ENCODE peak calls at places on chromosomes 13 and 19, in four cellular contexts. K, H, T and M are unnamed samples.

GRCh38 chr13:110322828-110323171 is 15.7 kb downstream of the COL4A2 start:
- DNase-seq in K (no peak), H (no peak), T (no peak), M (no peak)

GRCh38 chr19:15285896-15286591 is 46.3 kb downstream of the BRD4 start:
- DNase-seq in K (no peak), H (no peak), T (no peak), M (no peak)

GRCh38 chr19:56124578-56124977 is 3.5 kb upstream of the ZNF787 start:
- DNase-seq in K (no peak), H (no peak), T (no peak), M (no peak)

GRCh38 chr13:18993884-18994660 is 187.6 kb downstream of the TUBA3C start:
- DNase-seq in K (no peak), H (no peak), T (peak; percentile 72), M (no peak)

GRCh38 chr13:95160112-95160906 is 140.9 kb downstream of the ABCC4 start:
- DNase-seq in K (no peak), H (no peak), T (no peak), M (no peak)

GRCh38 chr19:3056454-3057016 is 5.8 kb downstream of the TLE5 start:
- DNase-seq in K (no peak), H (no peak), T (no peak), M (no peak)

GRCh38 chr13:113848431-113849260 is 15.2 kb downstream of the GAS6 start:
- DNase-seq in K (no peak), H (no peak), T (no peak), M (no peak)

GRCh38 chr19:33134571-33135041 is 2.7 kb downstream of the WDR88 start:
- DNase-seq in K (no peak), H (peak; percentile 37), T (no peak), M (peak; percentile 26)

GRCh38 chr19:3006075-3006767 is 22.9 kb downstream of the TLE2 start:
- DNase-seq in K (no peak), H (no peak), T (no peak), M (no peak)

GRCh38 chr13:46817838-46818476 is 21.0 kb upstream of the ESD start:
- DNase-seq in K (no peak), H (no peak), T (no peak), M (no peak)

GRCh38 chr13:24038405-24038804 is 122.1 kb upstream of the SPATA13 start:
- DNase-seq in K (no peak), H (no peak), T (no peak), M (no peak)

GRCh38 chr19:3606174-3606689 is 443 bp downstream of the TBXA2R start:
- DNase-seq in K (no peak), H (no peak), T (peak; percentile 48), M (no peak)

GRCh38 chr13:57633141-57633949 is 1.8 kb downstream of the PCDH17 start:
- DNase-seq in K (peak; percentile 52), H (no peak), T (peak; percentile 59), M (no peak)

GRCh38 chr13:27130223-27131015 is 41.2 kb downstream of the USP12 start:
- DNase-seq in K (no peak), H (no peak), T (no peak), M (no peak)

GRCh38 chr19:45901432-45901903 is 945 bp downstream of the MYPOP start:
- DNase-seq in K (no peak), H (no peak), T (peak; percentile 32), M (no peak)

GRCh38 chr13:34748078-34748477 is 194.0 kb upstream of the NBEA start:
- DNase-seq in K (no peak), H (no peak), T (peak; percentile 18), M (no peak)

GRCh38 chr19:11019262-11019661 is 58.4 kb downstream of the SMARCA4 start:
- DNase-seq in K (no peak), H (no peak), T (no peak), M (no peak)

GRCh38 chr19:43957891-43958290 is 6.9 kb downstream of the ZNF221 start:
- DNase-seq in K (no peak), H (no peak), T (no peak), M (no peak)

GRCh38 chr13:70923863-70924752 is 815.9 kb upstream of the KLHL1 start:
- DNase-seq in K (no peak), H (no peak), T (no peak), M (no peak)

GRCh38 chr13:44140146-44140545 is 233.5 kb upstream of the SERP2 start:
- DNase-seq in K (no peak), H (no peak), T (no peak), M (no peak)

GRCh38 chr19:2051771-2052704 is 994 bp upstream of the MKNK2 start:
- DNase-seq in K (no peak), H (no peak), T (peak; percentile 63), M (no peak)

GRCh38 chr13:95087746-95088305 is 213.4 kb downstream of the ABCC4 start:
- DNase-seq in K (no peak), H (no peak), T (no peak), M (no peak)

GRCh38 chr19:342801-343421 is 1.7 kb downstream of the MIER2 start:
- DNase-seq in K (no peak), H (no peak), T (no peak), M (no peak)

GRCh38 chr19:47470447-47471195 is 1.1 kb downstream of the SLC8A2 start:
- DNase-seq in K (no peak), H (no peak), T (no peak), M (no peak)

GRCh38 chr13:20178156-20178555 is 14.6 kb downstream of the GJB2 start:
- DNase-seq in K (no peak), H (no peak), T (no peak), M (no peak)

GRCh38 chr19:29514525-29515232 is 11.1 kb upstream of the VSTM2B start:
- DNase-seq in K (no peak), H (no peak), T (no peak), M (no peak)

GRCh38 chr19:2554856-2555255 is 78.9 kb downstream of the GADD45B start:
- DNase-seq in K (no peak), H (no peak), T (no peak), M (no peak)

GRCh38 chr13:42495256-42495655 is 78.7 kb upstream of the TNFSF11 start:
- DNase-seq in K (no peak), H (no peak), T (no peak), M (no peak)

GRCh38 chr19:49679832-49680472 is 2.9 kb downstream of the PRMT1 start:
- DNase-seq in K (no peak), H (no peak), T (no peak), M (no peak)

GRCh38 chr13:32720026-32720425 is 133.8 kb downstream of the PDS5B start:
- DNase-seq in K (no peak), H (no peak), T (no peak), M (no peak)

GRCh38 chr13:51577690-51578089 is 6.6 kb upstream of the WDFY2 start:
- DNase-seq in K (no peak), H (no peak), T (no peak), M (no peak)